ENCODE peak calls at places on chromosomes 12 and 14, in eight cellular contexts. B is skeletal muscle cell, I is iris pigment epithelial cell, G is ACHN, R is heart left ventricle, C is NCI-H2081, W is neuronal stem cell, U is fibroblast of villous mesenchyme. E is an unnamed sample.
A peak's percentile ranks its signal among the peaks of the same experiment; 100 is the strongest.

GRCh38 chr12:12976366-12976765 is 23.7 kb downstream of the HEBP1 start:
- DNase-seq in B (peak; percentile 87), I (peak; percentile 98), G (peak; percentile 86), R (no peak), C (no peak), W (no peak), U (peak; percentile 96), E (no peak)

GRCh38 chr12:49939707-49940106 is 10.8 kb upstream of the AQP2 start:
- DNase-seq in B (no peak), I (no peak), G (no peak), R (no peak), C (no peak), W (no peak), U (no peak), E (no peak)

GRCh38 chr12:118103231-118103600 is 595 bp downstream of the VSIG10 start:
- DNase-seq in B (no peak), I (peak; percentile 23), G (peak; percentile 41), R (no peak), C (no peak), W (no peak), U (peak; percentile 26), E (no peak)

GRCh38 chr12:104503191-104503590 is 46.4 kb downstream of the CHST11 start:
- DNase-seq in B (no peak), I (no peak), G (no peak), R (no peak), C (no peak), W (no peak), U (no peak), E (no peak)

GRCh38 chr14:51070732-51071131 is 24.2 kb downstream of the TRIM9 start:
- DNase-seq in B (no peak), I (no peak), G (no peak), R (no peak), C (no peak), W (no peak), U (no peak), E (no peak)

GRCh38 chr14:73713206-73713803 is 879 bp downstream of the PNMA1 start:
- DNase-seq in B (no peak), I (peak; percentile 34), G (peak; percentile 33), R (no peak), C (no peak), W (no peak), U (no peak), E (no peak)

GRCh38 chr14:61569783-61570182 is 125.5 kb upstream of the HIF1A start:
- DNase-seq in B (peak; percentile 98), I (peak; percentile 95), G (no peak), R (peak; percentile 87), C (no peak), W (no peak), U (peak; percentile 79), E (no peak)

GRCh38 chr12:29674463-29674862 is 109.3 kb downstream of the TMTC1 start:
- DNase-seq in B (no peak), I (no peak), G (no peak), R (no peak), C (no peak), W (no peak), U (no peak), E (no peak)

GRCh38 chr12:93050026-93050747 is 121.1 kb upstream of the EEA1 start:
- DNase-seq in B (peak; percentile 38), I (peak; percentile 45), G (no peak), R (no peak), C (no peak), W (no peak), U (peak; percentile 55), E (no peak)

GRCh38 chr12:95784286-95784685 is 6.3 kb downstream of the NTN4 start:
- DNase-seq in B (no peak), I (peak; percentile 63), G (peak; percentile 33), R (no peak), C (no peak), W (no peak), U (no peak), E (no peak)

GRCh38 chr12:8078400-8078799 is 3.7 kb upstream of the NECAP1 start:
- DNase-seq in B (peak; percentile 67), I (peak; percentile 85), G (peak; percentile 76), R (no peak), C (peak; percentile 12), W (peak; percentile 18), U (peak; percentile 78), E (no peak)

GRCh38 chr14:64760146-64760755 is 56.0 kb downstream of the PLEKHG3 start:
- DNase-seq in B (no peak), I (peak; percentile 47), G (peak; percentile 44), R (peak; percentile 54), C (no peak), W (peak; percentile 57), U (peak; percentile 71), E (no peak)

GRCh38 chr12:100554608-100555077 is 18.8 kb upstream of the GAS2L3 start:
- DNase-seq in B (peak; percentile 64), I (peak; percentile 90), G (peak; percentile 94), R (no peak), C (peak; percentile 80), W (peak; percentile 73), U (peak; percentile 88), E (no peak)

GRCh38 chr12:73950506-73950905 is 587.1 kb upstream of the ATXN7L3B start:
- DNase-seq in B (no peak), I (no peak), G (no peak), R (no peak), C (no peak), W (peak; percentile 30), U (no peak), E (no peak)

GRCh38 chr14:106843951-106844483 is 1317.6 kb downstream of the TMEM121 start:
- DNase-seq in B (no peak), I (no peak), G (peak; percentile 53), R (no peak), C (no peak), W (no peak), U (peak; percentile 60), E (no peak)

E was measured in osteocyte.